ENCODE peak calls at places on chromosomes 5 and 9, in four cellular contexts. One of them, this sample, is unnamed.

GRCh38 chr9:108168451-108168850 is 678.9 kb upstream of the KLF4 start:
- DNase-seq in neural crest cell: no peak
- DNase-seq in AG04450: no peak
- DNase-seq in gastrocnemius medialis: no peak
- DNase-seq in this sample: peak; percentile 93

GRCh38 chr5:169655353-169655752 is 18.3 kb downstream of the DOCK2 start:
- DNase-seq in neural crest cell: no peak
- DNase-seq in AG04450: no peak
- DNase-seq in gastrocnemius medialis: no peak
- DNase-seq in this sample: no peak

GRCh38 chr5:68738236-68738635 is 355.6 kb upstream of the SLC30A5 start:
- DNase-seq in neural crest cell: no peak
- DNase-seq in AG04450: no peak
- DNase-seq in gastrocnemius medialis: no peak
- DNase-seq in this sample: no peak

GRCh38 chr9:3830296-3830695 is 304.5 kb upstream of the RFX3 start:
- DNase-seq in neural crest cell: no peak
- DNase-seq in AG04450: no peak
- DNase-seq in gastrocnemius medialis: no peak
- DNase-seq in this sample: no peak

GRCh38 chr5:113397046-113397445 is 37.7 kb downstream of the TSSK1B start:
- DNase-seq in neural crest cell: no peak
- DNase-seq in AG04450: no peak
- DNase-seq in gastrocnemius medialis: no peak
- DNase-seq in this sample: no peak

GRCh38 chr9:125119643-125120286 is 23.6 kb downstream of the SCAI start:
- DNase-seq in neural crest cell: no peak
- DNase-seq in AG04450: no peak
- DNase-seq in gastrocnemius medialis: no peak
- DNase-seq in this sample: no peak

GRCh38 chr5:179786861-179787260 is 6.9 kb upstream of the LTC4S start:
- DNase-seq in neural crest cell: no peak
- DNase-seq in AG04450: no peak
- DNase-seq in gastrocnemius medialis: no peak
- DNase-seq in this sample: no peak

GRCh38 chr9:82930116-82930515 is 132.8 kb downstream of the RASEF start:
- DNase-seq in neural crest cell: no peak
- DNase-seq in AG04450: no peak
- DNase-seq in gastrocnemius medialis: no peak
- DNase-seq in this sample: no peak

GRCh38 chr5:65066787-65067506 is 298.2 kb downstream of the CWC27 start:
- DNase-seq in neural crest cell: no peak
- DNase-seq in AG04450: no peak
- DNase-seq in gastrocnemius medialis: no peak
- DNase-seq in this sample: no peak

GRCh38 chr5:135365281-135365680 is 33.8 kb downstream of the MACROH2A1 start:
- DNase-seq in neural crest cell: no peak
- DNase-seq in AG04450: no peak
- DNase-seq in gastrocnemius medialis: peak; percentile 57
- DNase-seq in this sample: no peak

GRCh38 chr5:71873202-71873601 is 154.1 kb downstream of the CARTPT start:
- DNase-seq in neural crest cell: no peak
- DNase-seq in AG04450: no peak
- DNase-seq in gastrocnemius medialis: no peak
- DNase-seq in this sample: no peak

GRCh38 chr9:113501129-113501686 is 37.7 kb downstream of the RGS3 start:
- DNase-seq in neural crest cell: no peak
- DNase-seq in AG04450: no peak
- DNase-seq in gastrocnemius medialis: no peak
- DNase-seq in this sample: no peak

GRCh38 chr5:80956272-80956671 is 3.9 kb upstream of the RASGRF2 start:
- DNase-seq in neural crest cell: no peak
- DNase-seq in AG04450: no peak
- DNase-seq in gastrocnemius medialis: no peak
- DNase-seq in this sample: no peak

GRCh38 chr5:112735702-112736101 is 2.0 kb upstream of the APC start:
- DNase-seq in neural crest cell: no peak
- DNase-seq in AG04450: no peak
- DNase-seq in gastrocnemius medialis: no peak
- DNase-seq in this sample: no peak

GRCh38 chr5:180832638-180833068 is 28.4 kb downstream of the ZFP62 start:
- DNase-seq in neural crest cell: no peak
- DNase-seq in AG04450: no peak
- DNase-seq in gastrocnemius medialis: no peak
- DNase-seq in this sample: no peak

GRCh38 chr5:40995816-40996586 is 75.1 kb downstream of the MROH2B start:
- DNase-seq in neural crest cell: no peak
- DNase-seq in AG04450: no peak
- DNase-seq in gastrocnemius medialis: no peak
- DNase-seq in this sample: no peak

GRCh38 chr5:1975406-1975715 is 92.6 kb upstream of the IRX4 start:
- DNase-seq in neural crest cell: no peak
- DNase-seq in AG04450: no peak
- DNase-seq in gastrocnemius medialis: no peak
- DNase-seq in this sample: no peak

GRCh38 chr9:111896942-111897830 is 572 bp downstream of the UGCG start:
- DNase-seq in neural crest cell: peak; percentile 52
- DNase-seq in AG04450: no peak
- DNase-seq in gastrocnemius medialis: peak; percentile 28
- DNase-seq in this sample: no peak

GRCh38 chr5:127839072-127839471 is 135.9 kb downstream of the CCDC192 start:
- DNase-seq in neural crest cell: no peak
- DNase-seq in AG04450: no peak
- DNase-seq in gastrocnemius medialis: no peak
- DNase-seq in this sample: no peak

GRCh38 chr5:134982230-134982629 is 14.5 kb downstream of the CATSPER3 start:
- DNase-seq in neural crest cell: no peak
- DNase-seq in AG04450: no peak
- DNase-seq in gastrocnemius medialis: no peak
- DNase-seq in this sample: no peak

GRCh38 chr5:10023494-10023893 is 226.2 kb downstream of the ATPSCKMT start:
- DNase-seq in neural crest cell: no peak
- DNase-seq in AG04450: no peak
- DNase-seq in gastrocnemius medialis: no peak
- DNase-seq in this sample: no peak

GRCh38 chr5:61332891-61333350 is 863 bp downstream of the ZSWIM6 start:
- DNase-seq in neural crest cell: no peak
- DNase-seq in AG04450: no peak
- DNase-seq in gastrocnemius medialis: peak; percentile 26
- DNase-seq in this sample: no peak

GRCh38 chr9:129513282-129513681 is 107.6 kb downstream of the C9orf50 start:
- DNase-seq in neural crest cell: no peak
- DNase-seq in AG04450: no peak
- DNase-seq in gastrocnemius medialis: no peak
- DNase-seq in this sample: no peak
- TF ChIP-seq CTCF in neural crest cell: no peak
- TF ChIP-seq CTCF in AG04450: no peak
- TF ChIP-seq CTCF in gastrocnemius medialis: no peak
- TF ChIP-seq CTCF in this sample: no peak

GRCh38 chr9:76417394-76417793 is 23.2 kb upstream of the RFK start:
- DNase-seq in neural crest cell: no peak
- DNase-seq in AG04450: no peak
- DNase-seq in gastrocnemius medialis: no peak
- DNase-seq in this sample: no peak

GRCh38 chr9:76424491-76424890 is 30.3 kb upstream of the RFK start:
- DNase-seq in neural crest cell: no peak
- DNase-seq in AG04450: no peak
- DNase-seq in gastrocnemius medialis: no peak
- DNase-seq in this sample: no peak

GRCh38 chr9:76423216-76424177 is 29.3 kb upstream of the RFK start:
- DNase-seq in neural crest cell: no peak
- DNase-seq in AG04450: no peak
- DNase-seq in gastrocnemius medialis: no peak
- DNase-seq in this sample: no peak

GRCh38 chr9:76415731-76416130 is 21.5 kb upstream of the RFK start:
- DNase-seq in neural crest cell: no peak
- DNase-seq in AG04450: no peak
- DNase-seq in gastrocnemius medialis: no peak
- DNase-seq in this sample: peak; percentile 37

DNA sequence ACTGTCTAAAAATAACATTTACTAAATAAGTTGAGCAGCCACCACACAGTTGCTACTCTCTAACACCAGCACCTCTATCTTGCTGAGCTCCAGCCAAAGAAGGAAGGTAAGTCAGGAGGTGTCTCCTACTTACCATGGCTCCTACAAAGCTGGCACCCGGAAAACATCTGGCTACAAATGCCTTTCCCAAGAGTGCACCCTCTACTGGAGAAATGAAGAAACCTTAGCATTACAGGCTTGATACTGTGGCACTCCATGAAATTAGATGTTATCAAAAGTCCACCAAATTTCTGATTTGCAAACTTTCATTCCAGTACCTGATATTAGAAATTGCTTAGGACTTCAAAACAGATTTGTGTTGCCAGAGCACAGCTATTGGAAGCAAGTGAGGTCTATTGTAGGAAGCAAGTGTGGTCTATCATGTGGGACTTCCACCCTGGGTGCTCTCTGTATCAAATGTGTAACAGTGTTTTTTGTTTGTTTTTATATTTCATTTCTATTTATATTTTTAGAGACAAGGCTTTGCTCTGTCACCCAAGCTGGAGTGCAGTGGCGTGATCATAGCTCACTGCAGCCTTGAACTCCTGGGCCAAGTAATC is 25.7 kb upstream of the RFK start:
- DNase-seq in neural crest cell: no peak
- DNase-seq in AG04450: no peak
- DNase-seq in gastrocnemius medialis: no peak
- DNase-seq in this sample: no peak
- TF ChIP-seq CTCF in neural crest cell: peak; percentile 60
- TF ChIP-seq CTCF in AG04450: peak; percentile 64
- TF ChIP-seq CTCF in gastrocnemius medialis: no peak
- TF ChIP-seq CTCF in this sample: peak; percentile 52

DNA sequence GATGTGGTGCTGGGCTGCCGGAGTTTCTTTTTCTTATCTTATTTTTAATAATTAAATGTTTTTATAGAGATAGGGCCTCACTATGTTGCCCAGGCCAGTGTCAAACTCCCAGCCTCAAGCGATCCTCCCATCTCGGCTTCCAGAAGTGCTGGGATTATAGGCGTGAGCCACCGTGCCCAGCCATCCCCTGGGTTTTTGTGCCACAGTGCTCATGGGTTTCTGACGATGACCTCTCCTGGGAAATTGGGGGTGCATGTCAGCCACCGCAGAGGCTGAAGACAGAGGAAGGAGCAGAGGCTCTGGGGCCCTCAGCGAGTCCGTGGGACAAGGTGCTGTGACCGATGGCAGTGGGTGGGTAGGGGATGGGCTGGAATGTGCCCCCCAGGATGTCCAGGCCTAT is 14.4 kb downstream of the GPSM1 start:
- DNase-seq in neural crest cell: no peak
- DNase-seq in AG04450: no peak
- DNase-seq in gastrocnemius medialis: no peak
- DNase-seq in this sample: no peak
- TF ChIP-seq CTCF in neural crest cell: no peak
- TF ChIP-seq CTCF in AG04450: no peak
- TF ChIP-seq CTCF in gastrocnemius medialis: no peak
- TF ChIP-seq CTCF in this sample: no peak

GRCh38 chr9:101383361-101383760 is 1.4 kb downstream of the BAAT start:
- DNase-seq in neural crest cell: no peak
- DNase-seq in AG04450: no peak
- DNase-seq in gastrocnemius medialis: no peak
- DNase-seq in this sample: no peak

GRCh38 chr9:101387871-101388506 is 3.2 kb upstream of the BAAT start:
- DNase-seq in neural crest cell: no peak
- DNase-seq in AG04450: no peak
- DNase-seq in gastrocnemius medialis: no peak
- DNase-seq in this sample: no peak

GRCh38 chr9:101393135-101393534 is 5.3 kb downstream of the MRPL50 start:
- DNase-seq in neural crest cell: no peak
- DNase-seq in AG04450: no peak
- DNase-seq in gastrocnemius medialis: no peak
- DNase-seq in this sample: no peak

GRCh38 chr9:101388507-101388993 is 3.7 kb upstream of the BAAT start:
- DNase-seq in neural crest cell: no peak
- DNase-seq in AG04450: no peak
- DNase-seq in gastrocnemius medialis: no peak
- DNase-seq in this sample: no peak
- TF ChIP-seq CTCF in neural crest cell: no peak
- TF ChIP-seq CTCF in AG04450: peak; percentile 48
- TF ChIP-seq CTCF in gastrocnemius medialis: no peak
- TF ChIP-seq CTCF in this sample: peak; percentile 24

DNA sequence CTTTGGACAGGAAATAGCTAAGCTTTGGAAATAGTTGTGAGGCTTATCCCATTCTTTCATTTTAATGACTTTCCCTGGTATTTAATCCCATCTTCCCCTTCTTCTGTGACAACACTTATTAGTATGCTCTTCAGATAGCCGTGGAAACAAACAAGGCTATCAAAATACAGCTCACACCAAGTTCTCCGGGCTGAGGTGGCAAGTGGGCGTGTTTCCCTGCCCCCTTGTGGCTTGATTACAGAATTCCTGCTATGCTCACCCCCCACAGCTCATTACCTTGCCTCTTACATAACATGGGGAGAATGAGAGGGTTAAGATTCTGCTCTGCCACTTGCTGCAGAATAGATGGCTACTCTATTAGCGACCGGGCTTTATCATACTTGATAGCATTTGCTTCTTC is 437.1 kb upstream of the TLE4 start:
- DNase-seq in neural crest cell: no peak
- DNase-seq in AG04450: no peak
- DNase-seq in gastrocnemius medialis: no peak
- DNase-seq in this sample: no peak
- TF ChIP-seq CTCF in neural crest cell: peak; percentile 47
- TF ChIP-seq CTCF in AG04450: peak; percentile 30
- TF ChIP-seq CTCF in gastrocnemius medialis: no peak
- TF ChIP-seq CTCF in this sample: no peak

DNA sequence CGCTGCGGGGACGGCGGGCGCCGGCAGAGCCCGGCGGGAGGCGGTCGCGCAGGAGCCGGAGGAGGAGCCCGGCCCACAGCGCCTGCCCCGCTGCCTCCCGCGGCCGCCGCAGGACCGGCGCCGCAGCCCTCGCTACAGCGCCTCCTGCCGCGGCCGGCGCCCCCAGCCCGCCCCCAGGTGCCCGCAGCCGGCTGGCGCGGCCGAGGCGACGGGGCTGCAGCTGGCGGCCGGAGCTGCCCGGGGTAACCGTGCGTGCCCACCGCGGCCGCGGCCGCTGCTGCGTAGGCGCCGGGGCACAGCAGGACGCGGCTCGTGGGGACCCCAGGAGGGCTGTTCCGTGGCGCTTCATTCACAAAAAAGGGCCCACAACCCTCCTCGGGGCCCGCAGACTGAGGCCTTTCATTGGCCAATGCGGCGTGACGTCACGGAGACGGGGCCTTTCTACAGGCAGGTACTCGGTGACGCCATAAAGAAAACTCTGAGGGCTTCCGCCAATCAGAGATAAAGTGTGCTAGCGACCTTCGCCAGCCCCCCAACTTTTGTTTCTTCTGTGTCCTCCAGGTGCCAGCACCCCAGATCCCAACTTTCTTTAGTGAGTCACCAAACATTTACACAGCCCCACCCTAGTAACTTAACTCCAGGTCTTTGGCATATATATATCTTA is at the start of gene CDC14B:
- DNase-seq in neural crest cell: peak; percentile 90
- DNase-seq in AG04450: peak; percentile 57
- DNase-seq in gastrocnemius medialis: peak; percentile 57
- DNase-seq in this sample: peak; percentile 57
- TF ChIP-seq CTCF in neural crest cell: no peak
- TF ChIP-seq CTCF in AG04450: no peak
- TF ChIP-seq CTCF in gastrocnemius medialis: no peak
- TF ChIP-seq CTCF in this sample: peak; percentile 9